ENCODE peak calls at places on chromosomes 7 and 10, in seven cellular contexts. M, Z, D, I, K, R and F are unnamed samples.

GRCh38 chr7:17434191-17434590 is 135.7 kb downstream of the AHR start:
- DNase-seq in K (no peak), R (no peak), M (no peak), I (no peak), Z (no peak), D (no peak), F (no peak)

GRCh38 chr10:34731885-34732701 is 83.0 kb downstream of the PARD3 start:
- DNase-seq in D (no peak), R (no peak), Z (no peak), I (no peak), K (no peak), M (no peak), F (no peak)

GRCh38 chr10:132877473-132877872 is 64.9 kb downstream of the CFAP46 start:
- DNase-seq in R (no peak), M (no peak), D (no peak), K (no peak), I (no peak), Z (no peak), F (no peak)

GRCh38 chr10:79148452-79149344 is 79.9 kb downstream of the ZMIZ1 start:
- DNase-seq in Z (peak; percentile 93), K (no peak), I (no peak), R (peak; percentile 75), M (no peak), D (no peak), F (no peak)

GRCh38 chr10:72002354-72003295 is 38.4 kb downstream of the CHST3 start:
- DNase-seq in Z (no peak), M (no peak), R (no peak), I (no peak), K (no peak), D (no peak), F (no peak)

GRCh38 chr10:24988831-24989769 is 26.9 kb downstream of the ENKUR start:
- DNase-seq in K (no peak), D (no peak), M (no peak), Z (peak; percentile 90), R (no peak), I (no peak), F (no peak)

GRCh38 chr10:78316451-78316931 is 282.8 kb downstream of the RPS24 start:
- DNase-seq in D (no peak), Z (no peak), I (no peak), M (no peak), R (no peak), K (peak; percentile 31), F (no peak)

GRCh38 chr10:57979466-57979865 is 288.2 kb downstream of the IPMK start:
- DNase-seq in R (no peak), Z (no peak), I (peak; percentile 21), K (no peak), D (no peak), M (no peak), F (no peak)

GRCh38 chr10:64219271-64220025 is 698.2 kb downstream of the REEP3 start:
- DNase-seq in R (no peak), Z (no peak), K (no peak), M (no peak), I (no peak), D (no peak), F (no peak)

GRCh38 chr7:7446616-7447015 is 89.1 kb downstream of the COL28A1 start:
- DNase-seq in Z (no peak), R (no peak), D (no peak), I (no peak), M (no peak), K (no peak), F (no peak)

GRCh38 chr7:116713918-116714317 is 41.9 kb downstream of the MET start:
- DNase-seq in K (no peak), Z (no peak), D (no peak), M (no peak), R (no peak), I (no peak), F (no peak)

GRCh38 chr7:2657920-2658671 is 26.3 kb downstream of the TTYH3 start:
- DNase-seq in Z (no peak), R (no peak), D (no peak), I (no peak), M (no peak), K (no peak), F (no peak)

GRCh38 chr10:96416643-96417042 is 57.8 kb upstream of the OPALIN start:
- DNase-seq in D (peak; percentile 76), M (no peak), Z (no peak), R (no peak), K (peak; percentile 27), I (no peak), F (no peak)

GRCh38 chr10:75304313-75304712 is 68.6 kb upstream of the COMTD1 start:
- DNase-seq in M (no peak), D (no peak), K (no peak), Z (no peak), R (no peak), I (no peak), F (no peak)

GRCh38 chr7:42227931-42228591 is 8.9 kb downstream of the GLI3 start:
- DNase-seq in D (no peak), R (no peak), I (no peak), K (peak; percentile 76), M (no peak), Z (no peak), F (no peak)

GRCh38 chr10:101580486-101581399 is 7.3 kb downstream of the POLL start:
- DNase-seq in K (peak; percentile 47), R (no peak), D (no peak), I (no peak), M (no peak), Z (no peak), F (no peak)

GRCh38 chr7:45224832-45225231 is 67.2 kb downstream of the RAMP3 start:
- DNase-seq in D (no peak), M (no peak), K (peak; percentile 64), Z (no peak), I (no peak), R (no peak), F (peak; percentile 22)

GRCh38 chr10:86922553-86922961 is 34.9 kb downstream of the MMRN2 start:
- DNase-seq in M (no peak), D (peak; percentile 20), Z (no peak), R (no peak), I (no peak), K (no peak), F (no peak)

GRCh38 chr10:11712761-11713160 is 29.4 kb upstream of the ECHDC3 start:
- DNase-seq in K (no peak), Z (no peak), I (no peak), R (no peak), D (no peak), M (no peak), F (no peak)

DNA sequence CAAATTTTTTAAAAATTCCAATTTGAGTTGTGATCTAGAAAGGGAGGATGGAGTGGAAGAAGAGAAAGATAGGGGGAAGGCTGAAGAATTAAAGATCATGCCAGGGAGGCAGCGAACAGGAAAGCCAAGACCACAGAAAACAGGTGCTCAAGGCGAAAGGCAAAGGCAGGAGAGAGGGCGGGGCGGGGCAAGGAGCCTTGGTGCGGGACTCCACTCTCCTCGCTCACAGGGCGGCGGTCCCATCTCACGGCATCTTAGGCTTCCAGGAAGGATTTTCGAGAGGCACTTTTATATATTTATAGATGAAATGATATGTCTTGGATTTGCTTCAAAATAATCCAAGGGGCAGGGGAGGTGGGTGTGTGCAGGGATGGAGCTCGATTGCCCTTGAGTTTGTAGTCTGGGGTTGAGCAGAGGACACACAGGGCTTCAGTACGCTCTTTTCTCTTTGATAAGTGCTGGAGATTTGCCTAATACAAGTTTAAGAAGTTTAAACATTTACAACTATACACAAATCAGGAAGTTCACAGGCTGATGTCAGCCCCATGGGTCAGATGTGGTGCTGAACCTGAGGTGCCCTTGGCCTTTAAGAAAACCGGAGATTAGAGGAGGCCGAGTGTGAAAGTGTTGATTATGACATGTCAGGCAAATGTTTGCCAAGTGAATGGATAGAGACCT is 161.1 kb downstream of the PRKAG2 start:
- DNase-seq in K (no peak), R (no peak), I (no peak), M (no peak), D (no peak), Z (no peak), F (no peak)
- TF ChIP-seq JUND in K (no peak), R (no peak), I (no peak), M (no peak), D (no peak), Z (no peak), F (no peak)

GRCh38 chr10:62511656-62512055 is 137.5 kb downstream of the ZNF365 start:
- DNase-seq in R (no peak), Z (no peak), I (no peak), K (no peak), D (no peak), M (peak; percentile 23), F (no peak)
- TF ChIP-seq JUND in R (no peak), Z (no peak), I (no peak), K (no peak), D (no peak), M (no peak), F (no peak)

DNA sequence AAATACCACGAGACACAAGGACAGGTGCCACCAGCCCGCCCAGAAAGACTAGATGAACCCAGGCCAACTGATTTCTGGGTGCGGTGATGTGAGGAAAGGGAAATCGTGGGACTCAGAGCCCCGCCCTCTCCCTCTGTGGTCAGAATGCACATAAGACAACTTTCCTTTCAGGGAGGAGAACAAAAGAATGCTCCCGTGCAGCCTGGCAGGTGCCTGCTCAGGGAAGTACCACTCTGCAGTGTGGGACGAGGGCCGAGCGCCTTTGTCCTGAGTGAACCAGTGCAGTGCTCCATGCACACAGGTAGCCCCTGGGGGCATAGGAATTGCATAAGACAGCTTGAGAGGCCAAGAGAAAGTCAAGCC is 119.5 kb downstream of the ABLIM1 start:
- DNase-seq in R (no peak), D (no peak), Z (no peak), M (no peak), I (no peak), K (peak; percentile 52), F (no peak)
- TF ChIP-seq JUND in R (no peak), D (no peak), Z (no peak), M (no peak), I (no peak), K (no peak), F (no peak)

DNA sequence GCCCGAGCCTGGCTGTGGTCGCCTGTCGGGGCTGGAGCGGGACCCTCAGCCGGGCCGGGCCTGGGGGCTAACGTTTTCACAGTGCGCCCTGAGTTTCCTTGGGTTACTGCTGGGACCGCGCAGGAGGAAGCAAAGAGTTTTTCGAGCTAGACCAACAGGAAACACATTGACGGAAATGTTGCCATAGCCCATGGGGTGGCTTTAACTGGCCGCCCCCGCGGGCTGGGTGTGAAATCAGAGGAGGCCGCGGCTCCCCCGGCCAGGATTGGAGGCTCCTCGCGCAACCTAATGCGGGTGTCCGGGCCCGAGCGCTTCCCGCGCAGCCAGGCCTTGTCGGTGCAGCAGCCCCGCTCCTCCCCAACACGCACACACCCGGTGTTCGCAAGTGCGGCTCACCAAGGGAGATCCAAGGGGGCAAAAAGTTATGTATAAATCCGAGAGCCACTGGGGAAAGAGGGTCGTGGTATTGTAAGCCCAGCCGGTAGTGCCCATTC is 1.9 kb downstream of the HHEX start:
- DNase-seq in M (no peak), Z (peak; percentile 45), K (no peak), R (no peak), D (no peak), I (no peak), F (no peak)
- TF ChIP-seq JUND in M (no peak), Z (no peak), K (no peak), R (no peak), D (no peak), I (no peak), F (no peak)

GRCh38 chr7:36967387-36967786 is 243.1 kb upstream of the AOAH start:
- DNase-seq in D (peak; percentile 79), K (no peak), Z (peak; percentile 62), R (peak; percentile 79), I (peak; percentile 78), M (no peak), F (peak; percentile 86)
- TF ChIP-seq JUND in D (no peak), K (no peak), Z (no peak), R (no peak), I (no peak), M (no peak), F (no peak)